ENCODE peak calls at places on chromosomes 7 and 10, in four cellular contexts. P is left ventricle myocardium inferior, F is endodermal cell, X is fibroblast of pulmonary artery. V is an unnamed sample.

GRCh38 chr10:29636178-29636577 is 1.4 kb upstream of the SVIL start:
- DNase-seq in P (no peak), F (no peak), X (peak), V (no peak)

GRCh38 chr10:15045380-15045779 is 1.6 kb downstream of the OLAH start:
- DNase-seq in P (no peak), F (no peak), X (no peak), V (no peak)

GRCh38 chr10:61608255-61609040 is 54.3 kb upstream of the CABCOCO1 start:
- DNase-seq in P (no peak), F (no peak), X (peak), V (no peak)

GRCh38 chr10:123166618-123167017 is 12.4 kb downstream of the BUB3 start:
- DNase-seq in P (no peak), F (no peak), X (no peak), V (no peak)

GRCh38 chr10:96390460-96390864 is 31.7 kb upstream of the OPALIN start:
- DNase-seq in P (peak), F (no peak), X (no peak), V (no peak)

GRCh38 chr7:77415474-77415821 is 701 bp downstream of the GSAP start:
- DNase-seq in P (no peak), F (no peak), X (no peak), V (peak)

GRCh38 chr10:110613341-110613995 is 30.7 kb upstream of the RBM20 start:
- DNase-seq in P (no peak), F (no peak), X (no peak), V (no peak)

GRCh38 chr7:66679633-66679980 is 50.9 kb downstream of the KCTD7 start:
- DNase-seq in P (no peak), F (no peak), X (no peak), V (no peak)

GRCh38 chr10:75487087-75487784 is 55.8 kb downstream of the LRMDA start:
- DNase-seq in P (no peak), F (no peak), X (peak), V (no peak)

GRCh38 chr7:147861058-147861716 is 729.4 kb upstream of the C7orf33 start:
- DNase-seq in P (no peak), F (no peak), X (peak), V (no peak)

GRCh38 chr10:93481931-93482834 is at the start of gene MYOF:
- DNase-seq in P (peak), F (peak), X (peak), V (peak)

GRCh38 chr7:151188252-151188542 is 1.1 kb upstream of the ASB10 start:
- DNase-seq in P (no peak), F (no peak), X (no peak), V (no peak)

GRCh38 chr7:150968056-150968455 is 10.1 kb downstream of the KCNH2 start:
- DNase-seq in P (peak), F (no peak), X (no peak), V (no peak)

GRCh38 chr10:70887804-70888800 is at the start of gene PCBD1:
- DNase-seq in P (peak), F (peak), X (peak), V (peak)

GRCh38 chr10:106711313-106711906 is 453.1 kb downstream of the SORCS1 start:
- DNase-seq in P (peak), F (peak), X (peak), V (peak)

GRCh38 chr7:32958046-32959025 is 1.1 kb downstream of the FKBP9 start:
- DNase-seq in P (peak), F (peak), X (peak), V (no peak)

GRCh38 chr7:2030475-2031456 is 202.0 kb downstream of the MAD1L1 start:
- DNase-seq in P (peak), F (no peak), X (no peak), V (no peak)

GRCh38 chr7:8133188-8133848 is 128.6 kb downstream of the ICA1 start:
- DNase-seq in P (no peak), F (no peak), X (no peak), V (no peak)

GRCh38 chr7:1296727-1297475 is 64.2 kb downstream of the UNCX start:
- DNase-seq in P (no peak), F (peak), X (no peak), V (no peak)

GRCh38 chr7:26052721-26053120 is 99.3 kb upstream of the NFE2L3 start:
- DNase-seq in P (no peak), F (no peak), X (no peak), V (no peak)

GRCh38 chr10:29535012-29535777 is 99.6 kb downstream of the SVIL start:
- DNase-seq in P (peak), F (peak), X (peak), V (no peak)

GRCh38 chr7:146892151-146892550 is 775.5 kb downstream of the CNTNAP2 start:
- DNase-seq in P (no peak), F (peak), X (no peak), V (no peak)

GRCh38 chr10:102435529-102436233 is 3.3 kb upstream of the CUEDC2 start:
- DNase-seq in P (no peak), F (peak), X (peak), V (no peak)

GRCh38 chr7:152760384-152761115 is 998 bp downstream of the ACTR3B start:
- DNase-seq in P (no peak), F (peak), X (no peak), V (peak)

GRCh38 chr10:14466256-14466655 is 135.5 kb upstream of the FRMD4A start:
- DNase-seq in P (no peak), F (no peak), X (peak), V (no peak)

GRCh38 chr10:9254353-9254752 is 1199.9 kb downstream of the GATA3 start:
- DNase-seq in P (no peak), F (no peak), X (peak), V (no peak)

GRCh38 chr10:17472481-17473227 is 18.3 kb upstream of the ST8SIA6 start:
- DNase-seq in P (no peak), F (peak), X (no peak), V (no peak)

GRCh38 chr10:112970036-112970435 is 20.0 kb downstream of the TCF7L2 start:
- DNase-seq in P (no peak), F (no peak), X (no peak), V (no peak)

GRCh38 chr10:84270708-84271107 is 25.9 kb downstream of the RGR start:
- DNase-seq in P (no peak), F (peak), X (no peak), V (no peak)

GRCh38 chr7:84678841-84679240 is 484.3 kb upstream of the SEMA3A start:
- DNase-seq in P (no peak), F (no peak), X (no peak), V (no peak)

GRCh38 chr10:130141460-130141859 is 5.3 kb downstream of the GLRX3 start:
- DNase-seq in P (no peak), F (no peak), X (peak), V (no peak)

GRCh38 chr10:63166742-63167258 is 33.7 kb downstream of the NRBF2 start:
- DNase-seq in P (no peak), F (no peak), X (peak), V (no peak)

GRCh38 chr7:22357311-22358175 is 589 bp upstream of the RAPGEF5 start:
- DNase-seq in P (no peak), F (peak), X (peak), V (peak)

GRCh38 chr7:130880668-130881067 is 146.7 kb upstream of the KLF14 start:
- DNase-seq in P (no peak), F (no peak), X (no peak), V (no peak)

DNA sequence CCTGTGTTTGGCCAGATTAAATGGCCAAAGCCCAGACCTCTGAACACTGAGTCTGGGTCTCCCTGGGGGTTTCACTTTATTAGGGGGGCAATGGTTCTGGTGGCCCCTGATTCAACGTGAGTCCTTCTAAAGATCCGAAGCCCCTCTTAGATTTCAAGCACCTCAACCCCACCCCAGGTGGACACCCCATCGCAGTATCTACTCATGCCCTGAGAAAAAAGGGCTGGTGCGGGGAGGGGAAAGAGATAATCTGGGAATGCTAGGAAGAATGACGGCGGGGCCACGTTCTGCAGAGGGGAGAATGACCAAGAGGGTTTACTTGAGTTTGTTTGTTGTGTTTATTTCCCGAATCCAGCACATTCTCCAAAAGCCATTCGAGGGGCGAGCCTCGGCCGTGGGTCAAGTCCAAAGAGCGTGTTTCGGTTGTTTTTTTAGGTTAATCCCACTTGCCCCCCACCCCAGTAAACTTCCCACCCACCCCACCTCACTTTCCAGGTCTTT is 832 bp downstream of the PDLIM1 start:
- DNase-seq in P (no peak), F (peak), X (no peak), V (no peak)
- TF ChIP-seq CTCF in P (no peak), F (no peak), X (no peak), V (no peak)

GRCh38 chr7:14850039-14850438 is 52.5 kb downstream of the DGKB start:
- DNase-seq in P (no peak), F (no peak), X (peak), V (no peak)
- TF ChIP-seq CTCF in P (no peak), F (no peak), X (no peak), V (no peak)

GRCh38 chr10:5776881-5777197 is 36.4 kb downstream of the GDI2 start:
- DNase-seq in P (no peak), F (no peak), X (peak), V (no peak)

GRCh38 chr10:5779753-5780152 is 33.5 kb downstream of the GDI2 start:
- DNase-seq in P (no peak), F (peak), X (no peak), V (no peak)

GRCh38 chr10:5775705-5776104 is 37.5 kb downstream of the GDI2 start:
- DNase-seq in P (peak), F (no peak), X (no peak), V (no peak)

GRCh38 chr10:5774987-5775386 is 38.2 kb downstream of the GDI2 start:
- DNase-seq in P (no peak), F (no peak), X (no peak), V (no peak)

DNA sequence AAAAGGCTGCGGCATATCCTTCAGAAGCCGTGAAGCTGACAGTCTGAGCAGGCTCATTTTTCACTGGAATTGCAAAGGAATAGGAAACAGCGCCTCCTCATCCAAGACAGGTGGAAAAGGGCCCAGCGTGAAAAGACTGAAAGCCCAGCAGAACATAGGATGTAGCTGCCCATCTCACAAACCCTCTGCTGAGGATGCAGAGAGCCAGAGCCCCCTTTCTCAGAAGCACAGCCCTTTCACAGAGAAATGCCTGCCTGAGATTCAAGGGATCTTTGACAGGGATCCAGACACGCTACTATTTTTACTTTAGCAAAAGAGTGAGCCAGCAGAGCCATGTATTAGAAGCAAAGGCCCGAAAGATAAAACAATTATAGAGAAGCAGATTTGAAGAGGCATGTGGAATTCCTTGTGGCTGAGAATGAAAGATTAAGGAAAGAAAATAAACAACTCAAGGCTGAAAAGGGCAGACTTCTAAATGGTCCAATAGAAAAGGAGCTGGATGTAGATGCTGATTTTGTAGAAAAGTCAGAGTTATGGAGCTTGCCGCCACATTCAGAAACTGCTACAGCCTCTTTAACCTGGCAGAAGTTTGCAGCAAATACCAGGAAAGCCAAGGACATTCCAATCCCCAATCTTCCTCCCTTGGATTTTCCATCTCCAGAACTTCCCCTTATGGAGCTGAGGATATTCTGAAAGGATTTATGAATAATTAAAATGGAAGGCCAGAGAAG is 36.9 kb downstream of the GDI2 start:
- DNase-seq in P (no peak), F (peak), X (no peak), V (no peak)
- TF ChIP-seq CTCF in P (no peak), F (peak), X (peak), V (no peak)

GRCh38 chr10:73819513-73820093 is 8.2 kb upstream of the NDST2 start:
- DNase-seq in P (peak), F (peak), X (peak), V (no peak)
- TF ChIP-seq CTCF in P (no peak), F (peak), X (peak), V (no peak)